ENCODE peak calls at places on chromosome 17, in ten cellular contexts. P, C, E, H, W, L, J, D, O and X are unnamed samples.
A peak's percentile ranks its signal among the peaks of the same experiment; 100 is the strongest.

GRCh38 chr17:28982191-28982793 is 23.5 kb downstream of the SEZ6 start:
- DNase-seq in C (no peak), E (no peak), W (peak; percentile 75), L (no peak), H (no peak), D (peak; percentile 77), J (peak; percentile 63), P (peak; percentile 43), O (no peak), X (no peak)

GRCh38 chr17:57288034-57288752 is 31.9 kb downstream of the MSI2 start:
- DNase-seq in P (no peak), H (no peak), L (no peak), E (peak; percentile 9), O (no peak), D (peak; percentile 34), W (no peak), C (peak; percentile 36), J (no peak), X (no peak)

GRCh38 chr17:28973414-28973813 is 22.1 kb upstream of the PHF12 start:
- DNase-seq in W (no peak), O (no peak), L (no peak), C (peak; percentile 51), E (peak; percentile 84), J (peak; percentile 66), D (peak; percentile 14), P (peak; percentile 82), H (no peak), X (no peak)

GRCh38 chr17:46167826-46168569 is 25.2 kb downstream of the KANSL1 start:
- DNase-seq in J (peak; percentile 72), D (peak; percentile 86), L (no peak), P (no peak), E (no peak), W (no peak), H (no peak), O (no peak), C (peak; percentile 47), X (no peak)

GRCh38 chr17:30929081-30929633 is 7.4 kb downstream of the ADAP2 start:
- DNase-seq in P (no peak), J (no peak), C (no peak), D (no peak), H (no peak), O (no peak), L (no peak), W (no peak), E (no peak), X (no peak)

GRCh38 chr17:42289863-42290165 is 1.5 kb downstream of the STAT5A start:
- DNase-seq in W (no peak), L (no peak), P (no peak), C (no peak), D (no peak), H (peak; percentile 70), O (peak; percentile 86), E (no peak), J (no peak), X (no peak)

GRCh38 chr17:49497147-49498036 is 2.3 kb downstream of the NGFR start:
- DNase-seq in P (peak; percentile 36), O (peak; percentile 91), L (no peak), D (peak; percentile 11), E (peak; percentile 83), C (no peak), J (peak; percentile 18), H (no peak), W (peak; percentile 6), X (no peak)

GRCh38 chr17:31724026-31724425 is 135.0 kb downstream of the COPRS start:
- DNase-seq in O (no peak), P (no peak), D (peak; percentile 65), W (peak; percentile 74), L (peak; percentile 12), E (peak; percentile 28), J (peak; percentile 53), C (no peak), H (peak; percentile 66), X (no peak)

GRCh38 chr17:65283704-65284103 is 146.5 kb downstream of the RGS9 start:
- DNase-seq in C (peak; percentile 36), P (no peak), J (no peak), H (no peak), O (peak; percentile 25), E (no peak), D (peak; percentile 18), W (peak; percentile 73), L (no peak), X (peak; percentile 20)

GRCh38 chr17:49680314-49680713 is 2.4 kb upstream of the SPOP start:
- DNase-seq in D (no peak), W (no peak), C (no peak), L (no peak), E (no peak), J (no peak), H (no peak), P (no peak), O (peak; percentile 25), X (no peak)

GRCh38 chr17:43385046-43385831 is 13.6 kb upstream of the ARL4D start:
- DNase-seq in W (no peak), J (no peak), O (no peak), P (no peak), C (no peak), E (no peak), L (no peak), H (no peak), D (no peak), X (no peak)

GRCh38 chr17:68800731-68801130 is 154.5 kb downstream of the ABCA8 start:
- DNase-seq in W (no peak), H (no peak), O (no peak), D (peak; percentile 74), P (no peak), E (no peak), C (peak; percentile 83), L (no peak), J (peak; percentile 64), X (peak; percentile 58)

GRCh38 chr17:82013772-82014321 is 8.8 kb downstream of the CENPX start:
- DNase-seq in O (no peak), E (no peak), P (peak; percentile 59), J (no peak), L (no peak), W (no peak), H (no peak), D (no peak), C (no peak), X (no peak)

GRCh38 chr17:33459078-33459940 is 166.2 kb upstream of the ASIC2 start:
- DNase-seq in H (no peak), O (no peak), C (no peak), P (no peak), W (no peak), J (no peak), E (peak; percentile 77), L (no peak), D (no peak), X (peak; percentile 9)

GRCh38 chr17:49358638-49359247 is 3.3 kb downstream of the ZNF652 start:
- DNase-seq in D (no peak), O (peak; percentile 21), J (no peak), E (no peak), W (no peak), P (no peak), L (no peak), H (no peak), C (peak; percentile 37), X (no peak)

DNA sequence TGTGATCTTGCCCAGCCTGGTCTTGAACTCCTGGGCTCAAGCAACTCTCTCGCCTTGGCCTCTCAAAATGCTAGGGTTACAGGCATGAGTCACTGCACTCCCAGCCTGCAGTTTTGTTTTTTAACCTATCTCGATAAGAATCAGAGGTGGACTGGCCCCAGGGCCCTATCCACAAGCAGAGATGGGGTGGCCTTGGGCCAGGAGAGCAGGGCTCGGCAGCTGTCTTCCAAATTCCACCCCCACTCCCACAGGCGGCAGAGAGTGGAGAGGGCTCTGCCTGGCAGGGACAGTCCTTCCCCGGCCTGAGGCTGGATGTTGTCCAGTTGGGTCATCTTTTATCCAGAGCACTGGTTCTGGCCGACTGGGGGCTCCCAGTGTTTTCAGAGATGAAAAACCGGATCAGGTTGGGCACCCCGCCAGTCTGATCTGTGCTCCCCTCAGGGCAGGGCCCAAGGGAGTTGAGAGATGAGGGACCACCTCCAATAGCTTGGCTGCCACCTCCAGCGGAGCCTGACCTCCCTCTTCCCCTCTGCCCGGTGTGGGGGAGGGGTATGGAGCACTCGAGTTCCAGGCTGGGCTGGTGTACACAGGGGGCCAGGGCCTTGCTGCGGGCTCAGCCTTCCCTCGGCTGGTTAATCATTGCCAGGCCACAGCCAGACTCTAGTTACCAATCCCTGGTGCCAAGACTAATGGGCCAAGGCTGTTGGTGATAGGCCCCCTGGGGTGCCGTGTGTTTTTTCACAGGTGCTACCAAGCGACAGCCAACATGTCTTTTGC is 30.3 kb upstream of the MYO15B start:
- DNase-seq in D (peak; percentile 6), J (peak; percentile 15), H (no peak), L (peak; percentile 89), E (peak; percentile 86), P (no peak), C (peak; percentile 70), W (no peak), O (no peak), X (no peak)
- H3K4me3 ChIP-seq in D (no peak overlapping the region), J (no peak overlapping the region), H (no peak overlapping the region), L (no peak overlapping the region), E (no peak overlapping the region), P (no peak overlapping the region), C (no peak overlapping the region), W (no peak overlapping the region), O (no peak overlapping the region), X (no peak overlapping the region)

GRCh38 chr17:67717192-67717623 is 528 bp upstream of the NOL11 start:
- DNase-seq in E (no peak), J (peak; percentile 1), D (no peak), L (no peak), W (no peak), H (no peak), P (no peak), O (no peak), C (no peak), X (no peak)
- H3K4me3 ChIP-seq in E (peak overlapping the region; percentile 94), J (peak overlapping the region; percentile 100), D (peak overlapping the region; percentile 56), L (peak overlapping the region; percentile 89), W (peak overlapping the region; percentile 8), H (peak overlapping the region; percentile 98), P (peak overlapping the region; percentile 88), O (peak overlapping the region; percentile 33), C (peak overlapping the region; percentile 68), X (peak overlapping the region; percentile 67)

DNA sequence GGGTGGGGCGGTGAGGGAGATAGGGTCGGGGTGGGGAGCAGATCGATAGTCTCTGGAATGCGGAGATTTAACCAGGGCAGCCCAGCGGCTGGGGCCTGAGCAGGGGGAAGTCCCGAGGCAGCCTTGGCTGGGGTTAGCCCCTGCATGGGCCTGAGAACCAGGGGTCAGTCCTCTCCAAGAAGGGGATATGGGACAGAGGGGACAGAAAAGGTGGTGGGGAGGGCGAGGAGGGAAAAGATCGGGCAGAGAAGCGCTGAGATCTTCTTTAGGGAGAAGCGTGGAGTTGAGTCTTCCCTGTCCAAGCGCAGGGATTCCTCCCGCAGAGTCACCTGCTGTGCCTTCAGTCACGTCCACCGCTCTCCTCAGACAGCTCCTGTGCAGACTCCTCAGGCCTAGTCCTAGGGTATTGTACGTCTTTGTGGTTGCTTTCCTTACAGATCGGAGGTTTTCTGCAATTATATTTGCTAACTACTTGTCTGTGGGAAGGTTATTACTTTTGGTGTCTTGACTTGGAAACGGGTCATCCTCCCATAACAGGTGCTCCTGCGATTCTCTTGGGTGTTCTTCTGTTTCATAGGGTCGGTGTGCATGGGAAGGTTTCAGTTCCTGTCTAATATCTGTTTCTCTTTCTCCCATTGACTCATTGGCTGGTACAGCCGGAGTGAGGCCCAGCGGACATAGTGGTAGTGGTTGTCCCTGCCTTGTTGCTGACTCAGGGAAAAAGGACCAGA is 952 bp downstream of the CD300A start:
- DNase-seq in D (no peak), E (no peak), O (no peak), W (no peak), C (no peak), J (no peak), P (no peak), L (no peak), H (no peak), X (no peak)
- H3K4me3 ChIP-seq in D (no peak overlapping the region), E (no peak overlapping the region), O (no peak overlapping the region), W (no peak overlapping the region), C (no peak overlapping the region), J (no peak overlapping the region), P (peak overlapping the region; percentile 67), L (no peak overlapping the region), H (peak overlapping the region; percentile 34), X (no peak overlapping the region)

GRCh38 chr17:72118588-72119279 is 2.1 kb upstream of the SOX9 start:
- DNase-seq in P (peak; percentile 78), H (peak; percentile 83), W (peak; percentile 37), D (peak; percentile 81), J (peak; percentile 91), L (peak; percentile 81), E (peak; percentile 91), C (peak; percentile 77), O (peak; percentile 93), X (no peak)
- H3K4me3 ChIP-seq in P (peak overlapping the region; percentile 38), H (peak overlapping the region; percentile 61), W (no peak overlapping the region), D (no peak overlapping the region), J (peak overlapping the region; percentile 41), L (no peak overlapping the region), E (peak overlapping the region; percentile 94), C (no peak overlapping the region), O (no peak overlapping the region), X (peak overlapping the region; percentile 48)